ENCODE peak calls at places on chromosome 20, in ten cellular contexts. One of them, this sample, is unnamed.

GRCh38 chr20:38132156-38132909 is 32.7 kb downstream of the TGM2 start:
- DNase-seq in esophagus muscularis mucosa: no peak
- DNase-seq in Calu3: no peak
- DNase-seq in coronary artery: peak; percentile 70
- DNase-seq in mammary epithelial cell: no peak
- DNase-seq in AG04449: no peak
- DNase-seq in K562: no peak
- DNase-seq in kidney: peak; percentile 58
- DNase-seq in natural killer cell: no peak
- DNase-seq in uterus: no peak
- DNase-seq in this sample: no peak

GRCh38 chr20:36890586-36890985 is 14.6 kb downstream of the TLDC2 start:
- DNase-seq in uterus: no peak
- DNase-seq in coronary artery: no peak
- DNase-seq in K562: no peak
- DNase-seq in AG04449: no peak
- DNase-seq in mammary epithelial cell: no peak
- DNase-seq in kidney: no peak
- DNase-seq in esophagus muscularis mucosa: no peak
- DNase-seq in natural killer cell: no peak
- DNase-seq in Calu3: no peak
- DNase-seq in this sample: no peak

GRCh38 chr20:1374246-1374645 is 18.6 kb downstream of the FKBP1A start:
- DNase-seq in natural killer cell: no peak
- DNase-seq in uterus: no peak
- DNase-seq in esophagus muscularis mucosa: peak; percentile 21
- DNase-seq in kidney: no peak
- DNase-seq in coronary artery: no peak
- DNase-seq in Calu3: no peak
- DNase-seq in AG04449: no peak
- DNase-seq in K562: no peak
- DNase-seq in mammary epithelial cell: no peak
- DNase-seq in this sample: no peak

GRCh38 chr20:32807706-32808105 is 12.0 kb upstream of the MAPRE1 start:
- DNase-seq in AG04449: no peak
- DNase-seq in mammary epithelial cell: no peak
- DNase-seq in esophagus muscularis mucosa: no peak
- DNase-seq in kidney: no peak
- DNase-seq in natural killer cell: no peak
- DNase-seq in coronary artery: no peak
- DNase-seq in K562: no peak
- DNase-seq in Calu3: no peak
- DNase-seq in uterus: no peak
- DNase-seq in this sample: no peak

GRCh38 chr20:14951105-14951504 is 613.7 kb upstream of the FLRT3 start:
- DNase-seq in AG04449: no peak
- DNase-seq in esophagus muscularis mucosa: no peak
- DNase-seq in K562: no peak
- DNase-seq in Calu3: no peak
- DNase-seq in mammary epithelial cell: peak; percentile 36
- DNase-seq in kidney: no peak
- DNase-seq in coronary artery: no peak
- DNase-seq in natural killer cell: no peak
- DNase-seq in uterus: no peak
- DNase-seq in this sample: no peak

GRCh38 chr20:46260480-46260879 is 47.8 kb downstream of the CDH22 start:
- DNase-seq in AG04449: no peak
- DNase-seq in natural killer cell: no peak
- DNase-seq in esophagus muscularis mucosa: no peak
- DNase-seq in coronary artery: no peak
- DNase-seq in uterus: no peak
- DNase-seq in K562: no peak
- DNase-seq in mammary epithelial cell: peak; percentile 18
- DNase-seq in Calu3: no peak
- DNase-seq in kidney: no peak
- DNase-seq in this sample: no peak

GRCh38 chr20:16423311-16424212 is 149.7 kb downstream of the KIF16B start:
- DNase-seq in mammary epithelial cell: no peak
- DNase-seq in uterus: no peak
- DNase-seq in K562: no peak
- DNase-seq in kidney: no peak
- DNase-seq in esophagus muscularis mucosa: peak; percentile 31
- DNase-seq in Calu3: no peak
- DNase-seq in coronary artery: no peak
- DNase-seq in natural killer cell: no peak
- DNase-seq in AG04449: no peak
- DNase-seq in this sample: no peak

GRCh38 chr20:63056236-63057132 is 49.7 kb upstream of the BHLHE23 start:
- DNase-seq in esophagus muscularis mucosa: no peak
- DNase-seq in Calu3: peak; percentile 78
- DNase-seq in AG04449: no peak
- DNase-seq in natural killer cell: peak; percentile 42
- DNase-seq in kidney: peak; percentile 64
- DNase-seq in coronary artery: peak; percentile 59
- DNase-seq in mammary epithelial cell: peak; percentile 40
- DNase-seq in K562: peak; percentile 79
- DNase-seq in uterus: no peak
- DNase-seq in this sample: peak; percentile 85

GRCh38 chr20:35387334-35387733 is 24.4 kb downstream of the UQCC1 start:
- DNase-seq in esophagus muscularis mucosa: no peak
- DNase-seq in kidney: no peak
- DNase-seq in natural killer cell: no peak
- DNase-seq in uterus: no peak
- DNase-seq in Calu3: no peak
- DNase-seq in K562: no peak
- DNase-seq in mammary epithelial cell: peak; percentile 71
- DNase-seq in coronary artery: no peak
- DNase-seq in AG04449: no peak
- DNase-seq in this sample: no peak

GRCh38 chr20:36304786-36305495 is 1.2 kb upstream of the DLGAP4 start:
- DNase-seq in Calu3: no peak
- DNase-seq in K562: no peak
- DNase-seq in mammary epithelial cell: no peak
- DNase-seq in coronary artery: no peak
- DNase-seq in AG04449: no peak
- DNase-seq in natural killer cell: no peak
- DNase-seq in kidney: no peak
- DNase-seq in uterus: no peak
- DNase-seq in esophagus muscularis mucosa: no peak
- DNase-seq in this sample: no peak

GRCh38 chr20:59749293-59749680 is 144.9 kb downstream of the PHACTR3 start:
- DNase-seq in kidney: no peak
- DNase-seq in natural killer cell: no peak
- DNase-seq in coronary artery: no peak
- DNase-seq in esophagus muscularis mucosa: no peak
- DNase-seq in AG04449: peak; percentile 53
- DNase-seq in K562: no peak
- DNase-seq in Calu3: no peak
- DNase-seq in uterus: no peak
- DNase-seq in mammary epithelial cell: peak; percentile 9
- DNase-seq in this sample: no peak

GRCh38 chr20:31566332-31566657 is 38.8 kb upstream of the ID1 start:
- DNase-seq in uterus: no peak
- DNase-seq in kidney: no peak
- DNase-seq in AG04449: no peak
- DNase-seq in K562: no peak
- DNase-seq in mammary epithelial cell: no peak
- DNase-seq in coronary artery: no peak
- DNase-seq in esophagus muscularis mucosa: no peak
- DNase-seq in Calu3: peak; percentile 32
- DNase-seq in natural killer cell: no peak
- DNase-seq in this sample: no peak

GRCh38 chr20:45985573-45985972 is 13.6 kb upstream of the ZNF335 start:
- DNase-seq in Calu3: no peak
- DNase-seq in AG04449: no peak
- DNase-seq in esophagus muscularis mucosa: no peak
- DNase-seq in kidney: peak; percentile 49
- DNase-seq in mammary epithelial cell: no peak
- DNase-seq in coronary artery: no peak
- DNase-seq in uterus: no peak
- DNase-seq in K562: no peak
- DNase-seq in natural killer cell: no peak
- DNase-seq in this sample: no peak

GRCh38 chr20:1313236-1313964 is 15.5 kb downstream of the SDCBP2 start:
- DNase-seq in Calu3: peak; percentile 61
- DNase-seq in natural killer cell: peak; percentile 58
- DNase-seq in K562: peak; percentile 70
- DNase-seq in esophagus muscularis mucosa: peak; percentile 94
- DNase-seq in AG04449: no peak
- DNase-seq in uterus: peak; percentile 84
- DNase-seq in kidney: peak; percentile 88
- DNase-seq in coronary artery: peak; percentile 85
- DNase-seq in mammary epithelial cell: peak; percentile 37
- DNase-seq in this sample: peak; percentile 85

DNA sequence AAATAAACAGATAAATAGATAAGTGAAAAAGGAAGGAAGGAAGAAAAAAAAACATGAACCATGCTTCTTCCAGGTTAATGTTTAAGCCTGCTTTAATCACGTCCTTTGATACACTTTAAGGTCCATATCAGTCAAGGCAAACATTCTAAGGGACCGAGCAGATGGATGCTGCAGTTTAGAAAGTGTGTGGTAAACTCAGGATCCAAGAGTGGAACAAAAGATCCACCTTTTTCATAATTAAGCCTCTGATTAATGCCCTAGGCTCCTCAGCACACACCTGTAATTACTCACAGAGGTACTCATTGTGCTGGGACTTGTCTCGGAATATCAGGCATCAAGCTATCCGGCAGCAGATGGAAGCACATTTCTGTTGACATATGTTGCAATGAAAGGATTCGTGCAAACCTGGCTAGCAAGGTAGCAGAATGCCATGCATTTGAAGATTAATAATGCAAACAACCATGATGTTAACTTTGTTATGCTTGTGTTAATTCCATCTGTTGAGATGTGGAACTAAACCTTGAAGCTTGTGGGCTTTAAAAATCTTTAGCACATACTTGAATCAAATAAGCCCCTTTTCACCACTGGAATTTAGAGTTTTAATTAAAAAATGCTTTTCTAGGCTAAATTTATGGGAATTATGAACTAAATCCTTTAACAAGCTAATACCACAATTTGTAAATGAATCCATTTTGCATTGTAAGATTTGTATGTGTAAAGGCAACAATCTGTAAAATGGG is 163.7 kb downstream of the RALGAPA2 start:
- DNase-seq in esophagus muscularis mucosa: no peak
- DNase-seq in Calu3: peak; percentile 1
- DNase-seq in K562: no peak
- DNase-seq in mammary epithelial cell: peak; percentile 93
- DNase-seq in coronary artery: no peak
- DNase-seq in AG04449: no peak
- DNase-seq in kidney: no peak
- DNase-seq in uterus: no peak
- DNase-seq in natural killer cell: no peak
- DNase-seq in this sample: no peak
- TF ChIP-seq CTCF in esophagus muscularis mucosa: no peak
- TF ChIP-seq CTCF in Calu3: no peak
- TF ChIP-seq CTCF in K562: no peak
- TF ChIP-seq CTCF in mammary epithelial cell: no peak
- TF ChIP-seq CTCF in coronary artery: no peak
- TF ChIP-seq CTCF in AG04449: no peak
- TF ChIP-seq CTCF in kidney: no peak
- TF ChIP-seq CTCF in uterus: no peak
- TF ChIP-seq CTCF in natural killer cell: no peak
- TF ChIP-seq CTCF in this sample: no peak

DNA sequence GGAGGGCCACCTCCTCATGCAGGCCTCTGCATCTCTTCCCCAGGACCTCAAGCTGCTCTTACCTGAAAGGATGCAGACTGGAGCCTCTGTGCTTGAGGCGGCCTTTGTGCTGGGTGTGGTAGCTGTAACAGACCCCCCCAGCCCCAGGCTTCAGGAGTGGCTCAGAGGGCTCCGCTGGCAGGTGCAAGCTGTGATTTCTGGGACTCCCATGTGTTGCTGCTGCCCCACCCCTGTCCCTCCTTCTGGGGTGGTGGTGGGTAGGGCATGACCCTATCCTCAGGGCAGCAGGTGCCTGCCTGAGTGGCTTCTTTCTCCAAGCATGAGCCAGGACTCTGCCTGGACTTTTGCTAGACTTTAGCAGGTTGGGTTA is 121.2 kb downstream of the SULF2 start:
- DNase-seq in kidney: no peak
- DNase-seq in uterus: no peak
- DNase-seq in natural killer cell: no peak
- DNase-seq in Calu3: no peak
- DNase-seq in esophagus muscularis mucosa: no peak
- DNase-seq in K562: no peak
- DNase-seq in AG04449: no peak
- DNase-seq in mammary epithelial cell: no peak
- DNase-seq in coronary artery: no peak
- DNase-seq in this sample: no peak
- TF ChIP-seq CTCF in kidney: no peak
- TF ChIP-seq CTCF in uterus: no peak
- TF ChIP-seq CTCF in natural killer cell: peak; percentile 53
- TF ChIP-seq CTCF in Calu3: no peak
- TF ChIP-seq CTCF in esophagus muscularis mucosa: no peak
- TF ChIP-seq CTCF in K562: no peak
- TF ChIP-seq CTCF in AG04449: no peak
- TF ChIP-seq CTCF in mammary epithelial cell: no peak
- TF ChIP-seq CTCF in coronary artery: peak; percentile 5
- TF ChIP-seq CTCF in this sample: no peak

DNA sequence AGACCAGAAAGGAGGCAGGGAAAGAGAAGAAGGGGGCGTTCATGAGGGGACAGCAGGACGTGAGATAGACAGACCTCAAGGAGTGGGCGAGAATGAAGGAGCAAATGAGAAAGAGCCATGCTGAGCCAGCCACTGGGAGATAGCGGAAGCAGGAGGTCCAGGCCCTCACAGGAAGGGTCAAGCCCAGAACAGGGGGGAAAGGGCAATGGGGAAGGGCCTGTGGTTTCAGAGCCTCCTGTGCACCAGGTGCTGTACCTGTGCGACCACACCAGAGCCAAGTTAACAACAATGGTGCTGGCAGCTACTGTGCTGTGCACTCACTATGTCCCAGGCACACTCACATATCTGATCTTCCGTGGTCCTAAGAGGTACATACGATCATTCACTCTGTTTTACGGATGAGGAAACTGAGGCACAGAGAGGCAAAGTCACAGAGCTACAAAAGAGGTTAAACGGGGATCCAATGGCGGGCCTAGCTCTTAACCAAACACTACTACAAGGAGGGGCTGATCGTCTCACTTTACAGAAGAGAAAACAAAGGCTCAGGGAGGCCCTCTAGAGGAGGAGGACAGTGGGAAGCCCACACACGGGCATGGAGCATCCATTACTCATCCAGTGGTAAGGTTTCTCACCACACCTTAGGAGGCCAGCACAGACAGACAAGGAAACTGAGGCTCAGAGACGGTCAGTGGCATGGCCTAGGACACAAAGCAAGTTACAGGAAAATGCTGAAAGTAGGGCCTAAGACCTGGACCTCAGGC is 129.1 kb downstream of the PREX1 start:
- DNase-seq in kidney: no peak
- DNase-seq in K562: peak; percentile 36
- DNase-seq in esophagus muscularis mucosa: no peak
- DNase-seq in uterus: no peak
- DNase-seq in coronary artery: no peak
- DNase-seq in AG04449: no peak
- DNase-seq in natural killer cell: no peak
- DNase-seq in Calu3: no peak
- DNase-seq in mammary epithelial cell: no peak
- DNase-seq in this sample: no peak
- TF ChIP-seq CTCF in kidney: no peak
- TF ChIP-seq CTCF in K562: peak; percentile 68
- TF ChIP-seq CTCF in esophagus muscularis mucosa: no peak
- TF ChIP-seq CTCF in uterus: no peak
- TF ChIP-seq CTCF in coronary artery: no peak
- TF ChIP-seq CTCF in AG04449: no peak
- TF ChIP-seq CTCF in natural killer cell: no peak
- TF ChIP-seq CTCF in Calu3: no peak
- TF ChIP-seq CTCF in mammary epithelial cell: no peak
- TF ChIP-seq CTCF in this sample: no peak

GRCh38 chr20:62025832-62026563 is 39.7 kb downstream of the TAF4 start:
- DNase-seq in mammary epithelial cell: no peak
- DNase-seq in K562: peak; percentile 60
- DNase-seq in Calu3: no peak
- DNase-seq in AG04449: peak; percentile 26
- DNase-seq in esophagus muscularis mucosa: no peak
- DNase-seq in coronary artery: no peak
- DNase-seq in kidney: peak; percentile 46
- DNase-seq in natural killer cell: peak; percentile 20
- DNase-seq in uterus: peak; percentile 43
- DNase-seq in this sample: no peak
- TF ChIP-seq CTCF in mammary epithelial cell: no peak
- TF ChIP-seq CTCF in K562: peak; percentile 75
- TF ChIP-seq CTCF in Calu3: no peak
- TF ChIP-seq CTCF in AG04449: peak; percentile 78
- TF ChIP-seq CTCF in esophagus muscularis mucosa: peak; percentile 61
- TF ChIP-seq CTCF in coronary artery: no peak
- TF ChIP-seq CTCF in kidney: peak; percentile 55
- TF ChIP-seq CTCF in natural killer cell: peak; percentile 53
- TF ChIP-seq CTCF in uterus: peak; percentile 50
- TF ChIP-seq CTCF in this sample: no peak